ENCODE peak calls at places on chromosomes 7 and 10, in four cellular contexts. One of them, this sample, is unnamed.

GRCh38 chr10:93150289-93150688 is 76.6 kb downstream of the CYP26A1 start:
- DNase-seq in mammary epithelial cell: peak
- DNase-seq in coronary artery: no peak
- DNase-seq in astrocyte of the spinal cord: no peak
- DNase-seq in this sample: peak

GRCh38 chr7:19665399-19666008 is 43.3 kb downstream of the POLR1F start:
- DNase-seq in astrocyte of the spinal cord: peak
- DNase-seq in mammary epithelial cell: peak
- DNase-seq in coronary artery: no peak
- DNase-seq in this sample: peak

GRCh38 chr7:131424219-131424822 is 96.6 kb downstream of the MKLN1 start:
- DNase-seq in astrocyte of the spinal cord: peak
- DNase-seq in mammary epithelial cell: peak
- DNase-seq in coronary artery: no peak
- DNase-seq in this sample: peak

GRCh38 chr10:91589015-91589655 is 43.7 kb downstream of the PPP1R3C start:
- DNase-seq in astrocyte of the spinal cord: peak
- DNase-seq in coronary artery: peak
- DNase-seq in mammary epithelial cell: no peak
- DNase-seq in this sample: no peak

GRCh38 chr10:48924988-48925387 is 14.7 kb downstream of the LRRC18 start:
- DNase-seq in astrocyte of the spinal cord: no peak
- DNase-seq in coronary artery: no peak
- DNase-seq in mammary epithelial cell: no peak
- DNase-seq in this sample: no peak

GRCh38 chr7:29987821-29988317 is 1.7 kb downstream of the SCRN1 start:
- DNase-seq in coronary artery: no peak
- DNase-seq in mammary epithelial cell: peak
- DNase-seq in astrocyte of the spinal cord: peak
- DNase-seq in this sample: peak

GRCh38 chr10:65348637-65349036 is 1577.2 kb upstream of the LRRTM3 start:
- DNase-seq in mammary epithelial cell: no peak
- DNase-seq in coronary artery: no peak
- DNase-seq in astrocyte of the spinal cord: no peak
- DNase-seq in this sample: no peak

GRCh38 chr10:43304687-43305333 is 37.9 kb upstream of the RASGEF1A start:
- DNase-seq in coronary artery: no peak
- DNase-seq in astrocyte of the spinal cord: peak
- DNase-seq in mammary epithelial cell: peak
- DNase-seq in this sample: peak

GRCh38 chr7:158740657-158741293 is 36.2 kb upstream of the NCAPG2 start:
- DNase-seq in astrocyte of the spinal cord: peak
- DNase-seq in coronary artery: no peak
- DNase-seq in mammary epithelial cell: no peak
- DNase-seq in this sample: peak

GRCh38 chr10:62050941-62051433 is 149.5 kb downstream of the ARID5B start:
- DNase-seq in mammary epithelial cell: peak
- DNase-seq in astrocyte of the spinal cord: peak
- DNase-seq in coronary artery: peak
- DNase-seq in this sample: peak

GRCh38 chr10:33248638-33249037 is 85.8 kb downstream of the NRP1 start:
- DNase-seq in astrocyte of the spinal cord: peak
- DNase-seq in mammary epithelial cell: peak
- DNase-seq in coronary artery: no peak
- DNase-seq in this sample: peak

GRCh38 chr7:51250517-51250916 is 66.1 kb downstream of the COBL start:
- DNase-seq in mammary epithelial cell: no peak
- DNase-seq in coronary artery: no peak
- DNase-seq in astrocyte of the spinal cord: no peak
- DNase-seq in this sample: no peak

GRCh38 chr10:24953350-24954074 is 1.1 kb upstream of the PRTFDC1 start:
- DNase-seq in mammary epithelial cell: no peak
- DNase-seq in coronary artery: no peak
- DNase-seq in astrocyte of the spinal cord: no peak
- DNase-seq in this sample: no peak

GRCh38 chr10:54985732-54986131 is 184.7 kb upstream of the PCDH15 start:
- DNase-seq in mammary epithelial cell: peak
- DNase-seq in coronary artery: no peak
- DNase-seq in astrocyte of the spinal cord: peak
- DNase-seq in this sample: peak
- TF ChIP-seq CTCF in mammary epithelial cell: peak
- TF ChIP-seq CTCF in coronary artery: no peak
- TF ChIP-seq CTCF in astrocyte of the spinal cord: peak
- TF ChIP-seq CTCF in this sample: peak

DNA sequence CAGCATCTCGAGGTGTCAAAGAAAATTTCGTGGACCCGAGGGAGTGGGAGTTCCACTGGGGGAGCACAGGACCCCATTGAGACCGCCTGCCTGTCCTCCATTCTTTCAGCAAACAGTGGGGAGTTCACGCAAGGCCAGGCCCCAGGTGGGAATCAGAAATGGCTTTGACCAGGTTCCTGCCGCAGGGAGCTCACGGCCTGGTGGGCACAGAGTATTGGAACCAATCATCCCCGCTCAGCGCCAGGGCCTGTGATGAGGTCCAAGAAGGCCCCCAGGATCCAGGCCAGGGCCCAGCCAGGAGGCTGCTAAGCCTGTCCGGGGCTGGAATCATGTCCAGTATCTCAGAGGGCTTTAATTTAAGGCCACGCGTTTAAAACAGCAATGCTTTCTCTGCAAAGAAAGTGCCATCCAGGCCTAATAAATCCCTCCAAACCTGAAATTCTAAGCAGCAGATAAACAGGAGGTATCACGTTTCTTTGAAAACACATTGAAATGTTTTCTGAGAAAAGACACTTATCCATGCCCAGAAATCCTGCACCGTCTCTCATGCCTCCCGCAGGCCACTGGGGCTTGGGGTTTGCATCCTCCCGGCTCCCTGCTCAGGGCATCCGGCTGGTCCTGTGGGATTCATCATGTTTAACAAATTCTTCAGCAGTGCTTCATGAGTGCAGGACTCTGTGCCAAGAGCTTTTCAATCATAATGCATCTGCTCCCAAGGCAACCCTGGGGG is 125.6 kb downstream of the OAT start:
- DNase-seq in mammary epithelial cell: no peak
- DNase-seq in astrocyte of the spinal cord: peak
- DNase-seq in coronary artery: peak
- DNase-seq in this sample: no peak
- TF ChIP-seq CTCF in mammary epithelial cell: no peak
- TF ChIP-seq CTCF in astrocyte of the spinal cord: no peak
- TF ChIP-seq CTCF in coronary artery: no peak
- TF ChIP-seq CTCF in this sample: no peak

GRCh38 chr7:5545529-5545928 is 121.9 kb upstream of the TNRC18 start:
- DNase-seq in coronary artery: no peak
- DNase-seq in mammary epithelial cell: no peak
- DNase-seq in astrocyte of the spinal cord: no peak
- DNase-seq in this sample: no peak
- TF ChIP-seq CTCF in coronary artery: no peak
- TF ChIP-seq CTCF in mammary epithelial cell: no peak
- TF ChIP-seq CTCF in astrocyte of the spinal cord: no peak
- TF ChIP-seq CTCF in this sample: no peak

DNA sequence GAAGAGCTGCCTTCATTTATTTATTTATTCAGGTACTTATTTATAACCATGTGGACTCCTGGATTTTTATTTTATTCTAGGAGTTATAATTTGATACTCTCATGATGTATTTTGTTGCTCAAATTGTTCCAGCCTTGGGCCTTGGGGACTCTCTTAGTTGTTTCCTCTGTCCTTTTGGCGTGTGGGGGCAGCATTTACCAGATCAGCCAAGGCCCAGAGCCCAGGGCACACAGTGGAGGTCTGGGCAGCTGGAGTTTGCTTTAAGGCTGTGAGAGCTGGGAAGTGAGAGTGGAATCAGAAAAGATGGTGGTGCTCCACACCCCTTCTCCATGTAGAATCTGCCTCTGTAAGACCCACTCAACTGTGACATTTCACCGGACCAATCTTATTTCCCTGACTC is 398.9 kb downstream of the RPS24 start:
- DNase-seq in coronary artery: no peak
- DNase-seq in astrocyte of the spinal cord: no peak
- DNase-seq in mammary epithelial cell: no peak
- DNase-seq in this sample: no peak
- TF ChIP-seq CTCF in coronary artery: no peak
- TF ChIP-seq CTCF in astrocyte of the spinal cord: no peak
- TF ChIP-seq CTCF in mammary epithelial cell: no peak
- TF ChIP-seq CTCF in this sample: no peak

DNA sequence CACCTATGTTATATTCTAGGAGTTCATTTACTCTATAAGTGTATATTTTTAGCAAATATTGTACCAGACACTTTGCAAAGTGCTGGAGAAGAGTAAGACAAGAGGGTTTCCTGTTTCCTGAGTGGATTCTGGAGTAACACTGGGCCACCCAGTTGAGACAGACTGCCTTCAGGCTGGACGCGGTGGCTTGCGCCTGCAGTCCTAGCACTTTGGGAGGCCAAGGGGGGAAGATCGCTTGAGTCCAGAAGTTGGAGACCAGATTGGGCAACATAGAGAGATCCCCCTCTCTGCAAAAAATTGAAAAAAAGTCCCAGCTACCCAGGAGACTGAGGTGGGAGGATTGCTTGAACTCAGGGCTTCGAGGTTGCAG is 772 bp upstream of the ZSCAN25 start:
- DNase-seq in coronary artery: peak
- DNase-seq in astrocyte of the spinal cord: no peak
- DNase-seq in mammary epithelial cell: no peak
- DNase-seq in this sample: no peak
- TF ChIP-seq CTCF in coronary artery: no peak
- TF ChIP-seq CTCF in astrocyte of the spinal cord: no peak
- TF ChIP-seq CTCF in mammary epithelial cell: no peak
- TF ChIP-seq CTCF in this sample: no peak

DNA sequence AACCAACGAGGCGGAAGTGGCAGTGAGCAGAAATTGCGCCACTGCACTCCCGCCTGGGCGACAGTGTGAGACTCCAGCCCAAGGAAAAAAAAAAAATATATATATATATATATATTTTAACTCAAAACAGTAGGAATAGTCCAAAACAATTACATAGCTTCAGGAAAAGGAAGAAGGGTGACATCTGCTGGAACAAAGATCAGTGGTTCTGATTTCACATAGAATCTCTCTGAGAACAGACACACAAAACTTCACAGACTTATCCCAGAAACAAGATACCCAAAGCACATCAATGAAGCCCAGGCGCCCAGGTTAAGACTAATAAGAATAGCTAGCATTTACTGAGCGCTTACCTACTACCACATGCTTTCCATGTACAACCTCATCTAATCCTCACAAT is 45.0 kb downstream of the DNMBP start:
- DNase-seq in mammary epithelial cell: no peak
- DNase-seq in coronary artery: no peak
- DNase-seq in astrocyte of the spinal cord: peak
- DNase-seq in this sample: no peak
- TF ChIP-seq CTCF in mammary epithelial cell: peak
- TF ChIP-seq CTCF in coronary artery: no peak
- TF ChIP-seq CTCF in astrocyte of the spinal cord: peak
- TF ChIP-seq CTCF in this sample: peak

GRCh38 chr7:78022165-78022564 is 223.6 kb downstream of the PHTF2 start:
- DNase-seq in mammary epithelial cell: no peak
- DNase-seq in coronary artery: no peak
- DNase-seq in astrocyte of the spinal cord: no peak
- DNase-seq in this sample: no peak

GRCh38 chr7:78018541-78019456 is 220.2 kb downstream of the PHTF2 start:
- DNase-seq in coronary artery: no peak
- DNase-seq in astrocyte of the spinal cord: peak
- DNase-seq in mammary epithelial cell: no peak
- DNase-seq in this sample: no peak

GRCh38 chr7:78020131-78020873 is 221.7 kb downstream of the PHTF2 start:
- DNase-seq in coronary artery: peak
- DNase-seq in mammary epithelial cell: peak
- DNase-seq in astrocyte of the spinal cord: peak
- DNase-seq in this sample: peak

GRCh38 chr7:78019457-78020130 is 221.0 kb downstream of the PHTF2 start:
- DNase-seq in coronary artery: peak
- DNase-seq in mammary epithelial cell: peak
- DNase-seq in astrocyte of the spinal cord: peak
- DNase-seq in this sample: peak

GRCh38 chr7:78020874-78021249 is 222.3 kb downstream of the PHTF2 start:
- DNase-seq in mammary epithelial cell: no peak
- DNase-seq in astrocyte of the spinal cord: no peak
- DNase-seq in coronary artery: no peak
- DNase-seq in this sample: no peak
- TF ChIP-seq CTCF in mammary epithelial cell: no peak
- TF ChIP-seq CTCF in astrocyte of the spinal cord: no peak
- TF ChIP-seq CTCF in coronary artery: peak
- TF ChIP-seq CTCF in this sample: no peak

GRCh38 chr7:121449304-121449703 is 53.2 kb upstream of the FAM3C start:
- DNase-seq in coronary artery: no peak
- DNase-seq in astrocyte of the spinal cord: no peak
- DNase-seq in mammary epithelial cell: no peak
- DNase-seq in this sample: peak
- TF ChIP-seq CTCF in coronary artery: no peak
- TF ChIP-seq CTCF in astrocyte of the spinal cord: no peak
- TF ChIP-seq CTCF in mammary epithelial cell: peak
- TF ChIP-seq CTCF in this sample: no peak

GRCh38 chr7:116354546-116355422 is 144.4 kb downstream of the TES start:
- DNase-seq in coronary artery: peak
- DNase-seq in astrocyte of the spinal cord: peak
- DNase-seq in mammary epithelial cell: peak
- DNase-seq in this sample: peak

GRCh38 chr7:116351966-116352365 is 141.6 kb downstream of the TES start:
- DNase-seq in astrocyte of the spinal cord: no peak
- DNase-seq in coronary artery: no peak
- DNase-seq in mammary epithelial cell: no peak
- DNase-seq in this sample: no peak

GRCh38 chr7:116355423-116355765 is 144.1 kb upstream of the CAV2 start:
- DNase-seq in mammary epithelial cell: no peak
- DNase-seq in astrocyte of the spinal cord: no peak
- DNase-seq in coronary artery: no peak
- DNase-seq in this sample: no peak

GRCh38 chr7:116353614-116354013 is 143.3 kb downstream of the TES start:
- DNase-seq in astrocyte of the spinal cord: no peak
- DNase-seq in coronary artery: peak
- DNase-seq in mammary epithelial cell: no peak
- DNase-seq in this sample: peak

DNA sequence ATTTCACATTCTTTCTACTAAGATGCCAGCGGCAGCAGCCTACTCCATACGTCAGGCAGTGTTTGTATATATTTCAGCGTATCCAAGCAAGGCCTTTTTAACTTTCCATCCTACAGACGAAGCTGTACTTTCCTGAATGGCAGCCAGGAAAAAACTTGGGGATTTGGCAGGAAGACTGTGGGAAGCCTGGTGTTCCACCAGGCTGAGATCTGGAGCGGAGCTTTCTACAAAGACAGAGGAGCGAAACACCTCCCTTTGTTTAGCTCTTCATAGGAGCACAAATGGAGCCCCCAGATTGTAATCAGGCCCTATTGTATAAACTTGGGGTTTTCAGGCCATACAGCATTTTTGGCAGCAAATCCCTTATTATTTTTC is 143.8 kb downstream of the TES start:
- DNase-seq in astrocyte of the spinal cord: peak
- DNase-seq in coronary artery: peak
- DNase-seq in mammary epithelial cell: no peak
- DNase-seq in this sample: peak
- TF ChIP-seq CTCF in astrocyte of the spinal cord: no peak
- TF ChIP-seq CTCF in coronary artery: no peak
- TF ChIP-seq CTCF in mammary epithelial cell: no peak
- TF ChIP-seq CTCF in this sample: no peak